ENCODE peak calls at places on chromosomes 16 and 17, in four cellular contexts. Z is WTC11, T is K562, U is H1. H is an unnamed sample.

GRCh38 chr16:89733322-89733721 is 12.0 kb downstream of the ZNF276 start:
- DNase-seq in U (no peak), T (no peak), Z (no peak), H (no peak)

GRCh38 chr17:34503804-34504203 is 75.6 kb upstream of the TMEM132E start:
- DNase-seq in T (no peak), Z (no peak), U (no peak), H (no peak)

GRCh38 chr17:32319548-32319905 is 22.4 kb downstream of the C17orf75 start:
- DNase-seq in Z (peak), T (peak), U (peak), H (peak)

GRCh38 chr17:19376799-19377198 is 1.5 kb upstream of the MAPK7 start:
- DNase-seq in T (no peak), U (no peak), Z (no peak), H (no peak)

GRCh38 chr16:4511441-4512082 is 27.0 kb downstream of the CDIP1 start:
- DNase-seq in T (peak), Z (peak), U (peak), H (peak)

GRCh38 chr17:13978478-13978877 is 90.8 kb upstream of the COX10 start:
- DNase-seq in T (no peak), U (no peak), Z (no peak), H (no peak)

GRCh38 chr16:81693467-81694303 is 85.4 kb upstream of the PLCG2 start:
- DNase-seq in U (no peak), Z (no peak), T (no peak), H (no peak)

GRCh38 chr16:79093554-79093967 is 507.0 kb downstream of the MAF start:
- DNase-seq in U (no peak), T (no peak), Z (no peak), H (no peak)

GRCh38 chr17:31374083-31374447 is 17.4 kb upstream of the RAB11FIP4 start:
- DNase-seq in T (no peak), U (no peak), Z (no peak), H (no peak)

GRCh38 chr17:8696951-8697745 is 47.5 kb downstream of the CCDC42 start:
- DNase-seq in Z (peak), U (peak), T (no peak), H (peak)

GRCh38 chr16:50261707-50262235 is 4.6 kb upstream of the ADCY7 start:
- DNase-seq in Z (no peak), U (no peak), T (no peak), H (no peak)

GRCh38 chr17:20173091-20173490 is 163.9 kb downstream of the SPECC1 start:
- DNase-seq in U (no peak), Z (no peak), T (no peak), H (no peak)

GRCh38 chr16:12239953-12240485 is 263.5 kb downstream of the SNX29 start:
- DNase-seq in U (no peak), T (no peak), Z (no peak), H (no peak)

GRCh38 chr17:73652886-73653480 is 8.7 kb upstream of the SDK2 start:
- DNase-seq in T (no peak), U (no peak), Z (no peak), H (no peak)

GRCh38 chr16:72172105-72173034 is at the start of gene PMFBP1:
- DNase-seq in T (peak), U (no peak), Z (no peak), H (no peak)

GRCh38 chr17:65431116-65431515 is 130.3 kb downstream of the AXIN2 start:
- DNase-seq in T (peak), U (no peak), Z (no peak), H (no peak)

GRCh38 chr16:53435066-53435688 is 906 bp downstream of the RBL2 start:
- DNase-seq in U (peak), Z (no peak), T (peak), H (peak)

GRCh38 chr17:20095366-20096080 is 86.4 kb downstream of the SPECC1 start:
- DNase-seq in Z (peak), T (no peak), U (no peak), H (peak)

GRCh38 chr16:2039286-2040030 is 8.2 kb downstream of the NTHL1 start:
- DNase-seq in U (no peak), T (no peak), Z (no peak), H (peak)

DNA sequence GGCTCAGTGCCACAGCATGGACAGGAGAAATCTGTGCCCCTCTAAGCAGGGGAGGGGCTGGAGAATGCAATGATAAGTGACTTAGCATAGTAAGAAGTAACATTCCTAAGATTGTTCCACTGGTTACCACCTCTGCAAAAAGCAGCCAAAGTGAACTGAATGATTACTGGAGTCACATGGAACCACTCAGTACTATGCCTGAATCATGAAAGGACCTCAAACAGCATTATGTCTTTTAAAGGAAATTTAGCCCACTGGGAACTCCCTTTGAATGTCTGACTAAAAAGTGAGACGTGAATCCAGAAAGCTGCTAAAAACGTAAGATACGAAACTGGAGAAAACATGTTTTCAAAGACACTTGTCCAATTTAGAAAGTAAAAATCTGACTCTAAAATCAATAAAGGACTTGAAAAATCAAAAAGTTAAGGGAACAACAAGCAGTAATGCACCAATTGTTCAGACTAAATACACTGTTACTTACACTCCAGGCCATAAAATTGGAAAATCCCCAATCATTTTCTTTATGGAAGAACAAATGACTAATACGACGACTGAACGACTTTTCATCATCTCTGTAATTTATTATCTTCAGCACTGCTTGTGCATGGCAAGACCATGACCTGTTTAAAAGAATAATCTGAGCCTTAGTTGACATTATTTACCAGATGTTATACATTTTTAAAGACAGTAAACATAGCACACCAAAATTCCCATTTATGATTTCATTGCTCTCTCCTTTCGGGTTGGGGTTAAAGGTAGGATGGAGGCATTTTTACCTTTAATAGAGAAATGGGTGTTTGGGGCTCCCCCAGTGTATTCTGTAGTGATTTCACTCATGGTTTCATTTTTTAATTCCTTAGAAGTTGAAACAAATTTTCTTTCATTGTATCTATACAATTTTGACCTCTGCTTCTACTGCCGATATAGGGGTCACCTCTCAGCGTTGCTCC is 38.8 kb downstream of the LITAFD start:
- DNase-seq in T (no peak), Z (no peak), U (no peak), H (no peak)
- TF ChIP-seq TEAD4 in T (no peak), Z (no peak), U (no peak), H (no peak)

GRCh38 chr17:15652960-15653359 is 31.2 kb downstream of the TRIM16 start:
- DNase-seq in T (no peak), U (no peak), Z (no peak), H (no peak)

GRCh38 chr17:15651583-15652110 is 32.1 kb upstream of the FBXW10B start:
- DNase-seq in T (peak), Z (peak), U (no peak), H (peak)

GRCh38 chr17:15651001-15651582 is 31.6 kb upstream of the FBXW10B start:
- DNase-seq in Z (no peak), T (no peak), U (no peak), H (peak)

GRCh38 chr17:15657868-15658775 is 26.0 kb downstream of the TRIM16 start:
- DNase-seq in Z (no peak), T (no peak), U (no peak), H (no peak)

DNA sequence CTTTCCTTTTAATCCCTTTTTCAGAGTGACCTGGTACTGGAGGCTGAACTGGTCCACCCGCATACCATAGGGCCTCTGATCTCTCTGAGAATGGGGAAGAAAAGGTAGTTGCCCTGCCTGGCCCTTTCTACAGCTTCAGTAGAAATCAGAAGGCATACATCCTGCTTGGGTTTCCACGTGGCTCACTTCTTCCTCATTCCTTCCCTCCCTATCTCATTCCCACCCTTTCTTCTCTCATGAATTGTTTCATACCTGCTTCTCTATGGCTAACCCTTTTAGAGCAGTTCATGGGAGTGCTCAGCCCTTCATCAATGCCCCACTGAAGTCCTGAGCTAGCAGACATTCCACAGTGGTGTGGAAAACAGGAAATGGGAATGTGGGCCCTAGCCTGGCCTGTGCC is 28.9 kb downstream of the TRIM16 start:
- DNase-seq in Z (no peak), U (no peak), T (no peak), H (no peak)
- TF ChIP-seq TEAD4 in Z (no peak), U (no peak), T (no peak), H (no peak)

DNA sequence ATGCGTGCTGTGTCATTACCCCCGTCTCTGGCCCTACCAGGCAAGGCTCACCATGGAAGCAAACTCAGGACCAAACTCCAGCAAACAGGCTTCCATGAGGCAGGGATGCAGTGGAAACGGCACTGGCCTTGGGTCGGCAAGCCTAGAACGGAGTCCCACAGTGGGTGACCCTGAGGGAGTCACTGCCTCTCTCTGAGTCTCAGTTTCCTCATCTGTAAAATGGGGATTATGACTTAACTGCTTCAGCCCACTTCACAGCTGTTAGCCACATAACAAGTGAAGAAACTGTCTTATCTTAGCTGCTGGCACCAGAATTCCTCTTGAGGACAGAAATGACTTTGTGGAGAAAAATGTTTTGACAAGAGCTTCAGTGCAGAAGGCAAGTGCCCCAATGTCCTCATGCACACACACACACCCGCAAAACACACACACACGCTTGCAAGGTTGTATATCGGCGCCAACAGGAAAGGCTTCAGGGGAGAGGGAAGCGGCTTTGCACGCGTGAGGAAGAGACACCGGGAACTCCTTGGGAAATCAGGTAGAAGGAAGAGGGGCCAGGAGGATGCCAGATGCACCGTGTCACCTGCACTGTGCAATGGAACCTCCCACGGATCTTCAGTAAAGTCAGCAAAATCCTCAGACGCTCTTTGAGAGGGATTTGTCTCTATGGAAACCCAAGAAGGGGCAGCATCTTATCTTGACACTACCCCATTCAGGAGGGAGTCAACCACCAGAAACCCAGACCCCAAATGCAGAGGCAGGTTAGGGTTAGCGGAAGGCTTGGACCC is 53.7 kb downstream of the GSG1L start:
- DNase-seq in U (no peak), Z (no peak), T (no peak), H (no peak)
- TF ChIP-seq TEAD4 in U (no peak), Z (no peak), T (no peak), H (no peak)

DNA sequence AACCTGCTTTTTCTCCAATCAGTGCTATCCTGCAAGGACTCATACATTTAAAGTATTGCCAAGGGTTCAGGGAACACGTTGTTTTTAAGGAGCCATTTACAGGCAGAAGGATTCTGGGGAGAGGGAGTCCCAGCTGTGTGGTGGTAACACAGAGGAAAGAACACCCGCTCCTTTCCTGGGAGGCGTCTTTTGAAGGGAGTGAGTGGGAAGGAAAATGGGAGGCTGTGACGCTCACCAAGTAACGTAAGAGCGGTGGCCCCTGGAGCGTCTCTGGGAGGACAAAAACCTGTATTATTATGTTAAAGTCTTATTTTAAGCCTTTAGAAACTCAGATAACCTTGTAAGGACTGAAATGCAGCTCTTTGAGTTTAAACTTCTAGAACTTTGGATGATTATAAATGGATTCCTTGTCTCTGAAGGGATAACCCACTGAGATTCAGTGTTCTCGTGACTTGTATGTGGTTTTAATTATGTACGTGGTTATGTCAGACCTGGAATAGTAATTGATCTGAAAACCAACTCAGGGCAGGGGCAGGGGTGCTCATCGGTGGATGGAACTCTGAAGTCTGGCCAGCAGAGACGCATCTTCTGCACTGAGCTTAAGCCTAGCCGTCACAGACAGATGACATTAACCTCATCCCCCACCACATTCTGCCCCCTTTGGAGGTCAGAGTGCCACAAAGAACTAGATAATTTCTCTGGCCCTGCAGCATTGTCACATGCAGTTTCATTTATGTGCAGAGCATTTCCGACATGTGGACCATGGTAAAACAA is 41.9 kb upstream of the SLC12A3 start:
- DNase-seq in T (no peak), U (no peak), Z (no peak), H (no peak)
- TF ChIP-seq TEAD4 in T (no peak), U (no peak), Z (no peak), H (no peak)

GRCh38 chr17:45262516-45263476 is 902 bp upstream of the SPATA32 start:
- DNase-seq in T (no peak), U (peak), Z (no peak), H (no peak)
- TF ChIP-seq TEAD4 in T (no peak), U (no peak), Z (no peak), H (no peak)

H was measured in SK-N-SH.